ENCODE peak calls at places on chromosomes 11 and 22, in nine cellular contexts. Z, M, C, Q, I, J, X, L and Y are unnamed samples.

GRCh38 chr11:8093931-8094575 is 13.0 kb downstream of the TUB start:
- DNase-seq in Z (no peak), M (no peak), C (no peak), Q (no peak), I (no peak), J (no peak), X (no peak), L (no peak), Y (no peak)

GRCh38 chr11:67280341-67280790 is 8.7 kb upstream of the ANKRD13D start:
- DNase-seq in Z (no peak), M (no peak), C (no peak), Q (no peak), I (no peak), J (no peak), X (no peak), L (no peak), Y (no peak)

GRCh38 chr11:73404048-73404447 is 27.8 kb downstream of the RELT start:
- DNase-seq in Z (no peak), M (peak), C (peak), Q (peak), I (peak), J (no peak), X (no peak), L (no peak), Y (peak)

GRCh38 chr11:123439616-123440015 is 9.5 kb downstream of the GRAMD1B start:
- DNase-seq in Z (no peak), M (no peak), C (no peak), Q (no peak), I (no peak), J (no peak), X (no peak), L (no peak), Y (no peak)

GRCh38 chr11:134574425-134574824 is 162.4 kb upstream of the B3GAT1 start:
- DNase-seq in Z (no peak), M (no peak), C (no peak), Q (no peak), I (no peak), J (no peak), X (no peak), L (no peak), Y (no peak)

GRCh38 chr11:6681505-6681904 is 1.6 kb downstream of the MRPL17 start:
- DNase-seq in Z (no peak), M (no peak), C (no peak), Q (no peak), I (no peak), J (no peak), X (no peak), L (no peak), Y (no peak)

GRCh38 chr11:17770048-17770652 is 35.6 kb downstream of the KCNC1 start:
- DNase-seq in Z (no peak), M (no peak), C (no peak), Q (no peak), I (peak), J (no peak), X (no peak), L (no peak), Y (peak)

GRCh38 chr11:110196241-110196754 is 100.1 kb downstream of the RDX start:
- DNase-seq in Z (no peak), M (peak), C (no peak), Q (peak), I (no peak), J (no peak), X (no peak), L (peak), Y (peak)

GRCh38 chr22:49704345-49705215 is 123.1 kb downstream of the BRD1 start:
- DNase-seq in Z (no peak), M (no peak), C (no peak), Q (no peak), I (no peak), J (no peak), X (no peak), L (no peak), Y (no peak)

GRCh38 chr11:36251716-36252307 is 37.4 kb downstream of the COMMD9 start:
- DNase-seq in Z (no peak), M (no peak), C (no peak), Q (no peak), I (no peak), J (no peak), X (no peak), L (no peak), Y (no peak)

GRCh38 chr11:85109141-85109540 is 518.0 kb downstream of the DLG2 start:
- DNase-seq in Z (no peak), M (no peak), C (no peak), Q (no peak), I (no peak), J (no peak), X (no peak), L (no peak), Y (no peak)

GRCh38 chr22:37103696-37104452 is 5.6 kb downstream of the TMPRSS6 start:
- DNase-seq in Z (no peak), M (no peak), C (no peak), Q (no peak), I (no peak), J (no peak), X (no peak), L (no peak), Y (no peak)

GRCh38 chr11:58513747-58514367 is 6.0 kb upstream of the OR5B21 start:
- DNase-seq in Z (no peak), M (peak), C (no peak), Q (peak), I (peak), J (peak), X (no peak), L (peak), Y (peak)

GRCh38 chr11:78635814-78636506 is 61.3 kb upstream of the NARS2 start:
- DNase-seq in Z (no peak), M (no peak), C (no peak), Q (no peak), I (no peak), J (no peak), X (no peak), L (no peak), Y (no peak)

GRCh38 chr11:125317416-125317815 is 152.9 kb downstream of the PKNOX2 start:
- DNase-seq in Z (no peak), M (no peak), C (no peak), Q (no peak), I (no peak), J (no peak), X (no peak), L (no peak), Y (no peak)

GRCh38 chr11:67202045-67202444 is 64.2 kb upstream of the GRK2 start:
- DNase-seq in Z (no peak), M (no peak), C (no peak), Q (no peak), I (no peak), J (no peak), X (no peak), L (no peak), Y (no peak)

GRCh38 chr11:38345286-38345685 is 1747.2 kb upstream of the RAG2 start:
- DNase-seq in Z (no peak), M (peak), C (no peak), Q (no peak), I (no peak), J (no peak), X (no peak), L (no peak), Y (peak)

GRCh38 chr11:93350835-93351234 is 20.3 kb downstream of the DEUP1 start:
- DNase-seq in Z (no peak), M (no peak), C (no peak), Q (no peak), I (no peak), J (no peak), X (no peak), L (no peak), Y (no peak)

GRCh38 chr22:38124236-38124974 is 13.9 kb upstream of the BAIAP2L2 start:
- DNase-seq in Z (no peak), M (no peak), C (no peak), Q (no peak), I (peak), J (no peak), X (no peak), L (no peak), Y (peak)

GRCh38 chr11:127074151-127074761 is 73.7 kb upstream of the KIRREL3 start:
- DNase-seq in Z (no peak), M (peak), C (no peak), Q (peak), I (peak), J (peak), X (no peak), L (peak), Y (peak)

GRCh38 chr11:118194835-118195627 is 18.6 kb upstream of the SCN2B start:
- DNase-seq in Z (no peak), M (peak), C (peak), Q (peak), I (no peak), J (peak), X (peak), L (no peak), Y (peak)

GRCh38 chr11:1073261-1073724 is 1.4 kb upstream of the MUC2 start:
- DNase-seq in Z (no peak), M (peak), C (peak), Q (no peak), I (no peak), J (no peak), X (no peak), L (no peak), Y (peak)

GRCh38 chr11:127528297-127528696 is 527.7 kb upstream of the KIRREL3 start:
- DNase-seq in Z (no peak), M (no peak), C (no peak), Q (no peak), I (no peak), J (no peak), X (no peak), L (no peak), Y (no peak)

GRCh38 chr22:44088976-44089570 is 65.0 kb downstream of the PARVB start:
- DNase-seq in Z (no peak), M (peak), C (no peak), Q (peak), I (no peak), J (no peak), X (no peak), L (no peak), Y (peak)

GRCh38 chr22:27153386-27153785 is 496.0 kb downstream of the MIAT start:
- DNase-seq in Z (no peak), M (no peak), C (no peak), Q (no peak), I (no peak), J (no peak), X (no peak), L (no peak), Y (no peak)

GRCh38 chr11:117559698-117560097 is 232.0 kb downstream of the CEP164 start:
- DNase-seq in Z (no peak), M (no peak), C (no peak), Q (no peak), I (peak), J (no peak), X (no peak), L (no peak), Y (no peak)

GRCh38 chr11:115237578-115237977 is 266.6 kb downstream of the CADM1 start:
- DNase-seq in Z (no peak), M (no peak), C (no peak), Q (no peak), I (no peak), J (no peak), X (no peak), L (no peak), Y (no peak)

GRCh38 chr11:127255239-127255638 is 254.7 kb upstream of the KIRREL3 start:
- DNase-seq in Z (no peak), M (no peak), C (no peak), Q (no peak), I (no peak), J (no peak), X (no peak), L (no peak), Y (no peak)

GRCh38 chr11:104946907-104947306 is 21.5 kb downstream of the CASP4 start:
- DNase-seq in Z (no peak), M (peak), C (no peak), Q (peak), I (peak), J (no peak), X (no peak), L (peak), Y (peak)

GRCh38 chr11:134364261-134364660 is 32.5 kb downstream of the GLB1L2 start:
- DNase-seq in Z (no peak), M (no peak), C (no peak), Q (no peak), I (no peak), J (no peak), X (no peak), L (no peak), Y (no peak)

GRCh38 chr11:130451261-130452019 is 3.0 kb downstream of the ADAMTS15 start:
- DNase-seq in Z (no peak), M (peak), C (no peak), Q (no peak), I (no peak), J (no peak), X (no peak), L (no peak), Y (no peak)

GRCh38 chr11:80315263-80315662 is 874.4 kb upstream of the TENM4 start:
- DNase-seq in Z (no peak), M (no peak), C (no peak), Q (no peak), I (no peak), J (no peak), X (no peak), L (no peak), Y (peak)

GRCh38 chr11:57497303-57498247 is 17.9 kb downstream of the SLC43A1 start:
- DNase-seq in Z (no peak), M (no peak), C (no peak), Q (no peak), I (no peak), J (no peak), X (no peak), L (no peak), Y (no peak)

GRCh38 chr22:22692707-22693530 is 48.5 kb downstream of the GGTLC2 start:
- DNase-seq in Z (peak), M (peak), C (no peak), Q (peak), I (peak), J (no peak), X (no peak), L (no peak), Y (peak)

GRCh38 chr11:134483857-134484256 is 71.8 kb upstream of the B3GAT1 start:
- DNase-seq in Z (no peak), M (no peak), C (no peak), Q (no peak), I (no peak), J (no peak), X (no peak), L (no peak), Y (no peak)

GRCh38 chr11:96189351-96189750 is 153.6 kb downstream of the MAML2 start:
- DNase-seq in Z (no peak), M (no peak), C (no peak), Q (no peak), I (no peak), J (no peak), X (no peak), L (no peak), Y (no peak)

GRCh38 chr11:70468256-70469230 is 70.2 kb downstream of the CTTN start:
- DNase-seq in Z (no peak), M (no peak), C (no peak), Q (no peak), I (peak), J (no peak), X (no peak), L (no peak), Y (no peak)

GRCh38 chr11:70473186-70473872 is 75.0 kb downstream of the CTTN start:
- DNase-seq in Z (no peak), M (no peak), C (no peak), Q (no peak), I (no peak), J (no peak), X (no peak), L (no peak), Y (no peak)

GRCh38 chr11:70470127-70470526 is 71.8 kb downstream of the CTTN start:
- DNase-seq in Z (no peak), M (no peak), C (no peak), Q (no peak), I (no peak), J (no peak), X (no peak), L (no peak), Y (no peak)

GRCh38 chr11:70472240-70472639 is 73.9 kb downstream of the CTTN start:
- DNase-seq in Z (no peak), M (no peak), C (no peak), Q (no peak), I (no peak), J (no peak), X (no peak), L (no peak), Y (no peak)

GRCh38 chr11:70471254-70471653 is 72.9 kb downstream of the CTTN start:
- DNase-seq in Z (no peak), M (peak), C (no peak), Q (peak), I (peak), J (no peak), X (no peak), L (no peak), Y (peak)
- TF ChIP-seq CTCF in Z (no peak), M (peak), C (no peak), Q (peak), I (peak), J (peak), X (no peak), L (no peak), Y (peak)

GRCh38 chr11:60942207-60942606 is 9.8 kb downstream of the SLC15A3 start:
- DNase-seq in Z (no peak), M (no peak), C (no peak), Q (no peak), I (no peak), J (no peak), X (no peak), L (no peak), Y (no peak)

GRCh38 chr11:60942970-60943565 is 8.9 kb downstream of the SLC15A3 start:
- DNase-seq in Z (no peak), M (no peak), C (no peak), Q (no peak), I (no peak), J (no peak), X (no peak), L (no peak), Y (peak)

GRCh38 chr11:60946601-60947265 is 5.2 kb downstream of the SLC15A3 start:
- DNase-seq in Z (no peak), M (no peak), C (no peak), Q (no peak), I (no peak), J (no peak), X (no peak), L (no peak), Y (no peak)

GRCh38 chr11:60945295-60945667 is 6.7 kb downstream of the SLC15A3 start:
- DNase-seq in Z (no peak), M (no peak), C (no peak), Q (no peak), I (no peak), J (no peak), X (no peak), L (no peak), Y (no peak)

DNA sequence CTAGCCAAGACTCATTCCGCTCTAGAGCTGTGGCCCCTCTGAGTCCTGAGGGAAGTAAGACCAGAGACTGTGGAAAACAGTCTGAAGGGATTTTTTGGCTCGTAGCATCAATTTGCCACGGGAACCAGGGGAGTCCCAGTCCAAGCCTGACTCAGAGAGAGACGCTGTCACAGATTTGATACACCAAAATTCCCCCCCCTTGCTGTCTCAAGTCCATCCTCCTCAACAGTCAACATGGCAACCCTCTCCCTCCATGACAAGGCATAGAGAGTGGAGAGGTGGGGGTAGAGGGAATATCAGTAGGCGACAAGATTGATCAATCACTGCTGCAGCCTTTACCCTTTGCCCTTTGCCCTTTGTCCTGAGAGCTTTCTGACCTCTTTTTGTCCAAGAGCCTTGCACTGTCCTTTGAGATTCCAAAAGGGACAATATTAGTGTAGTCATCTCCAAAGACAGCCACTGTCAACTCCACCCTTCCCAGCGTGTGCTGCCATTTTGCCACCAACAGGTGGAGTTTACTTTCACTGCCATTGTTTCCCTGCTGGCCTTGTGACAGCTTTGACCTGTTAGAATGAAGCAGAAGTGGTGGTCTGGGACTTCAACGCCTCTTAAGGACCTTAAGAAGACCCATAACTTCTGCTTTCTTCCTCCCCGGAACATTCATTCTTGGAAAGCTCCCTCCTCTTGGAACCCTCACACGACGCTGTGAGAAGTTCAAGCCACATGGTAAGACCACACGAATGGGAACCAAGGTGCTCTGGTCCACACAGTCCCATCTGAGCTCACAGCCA is 7.3 kb downstream of the SLC15A3 start:
- DNase-seq in Z (no peak), M (no peak), C (no peak), Q (no peak), I (peak), J (no peak), X (no peak), L (no peak), Y (no peak)
- TF ChIP-seq CTCF in Z (peak), M (peak), C (no peak), Q (peak), I (peak), J (peak), X (peak), L (no peak), Y (no peak)

GRCh38 chr22:35363571-35364086 is 17.3 kb upstream of the HMOX1 start:
- DNase-seq in Z (no peak), M (no peak), C (no peak), Q (no peak), I (no peak), J (no peak), X (no peak), L (no peak), Y (no peak)
- TF ChIP-seq CTCF in Z (no peak), M (no peak), C (no peak), Q (no peak), I (no peak), J (no peak), X (no peak), L (no peak), Y (no peak)

GRCh38 chr11:97325693-97326092 is 935.9 kb downstream of the JRKL start:
- DNase-seq in Z (no peak), M (no peak), C (no peak), Q (no peak), I (no peak), J (no peak), X (no peak), L (no peak), Y (no peak)
- TF ChIP-seq CTCF in Z (no peak), M (no peak), C (no peak), Q (no peak), I (peak), J (no peak), X (no peak), L (no peak), Y (no peak)

GRCh38 chr11:74735566-74735965 is 4.3 kb upstream of the CHRDL2 start:
- DNase-seq in Z (no peak), M (no peak), C (no peak), Q (no peak), I (no peak), J (no peak), X (no peak), L (no peak), Y (no peak)

GRCh38 chr11:74743640-74744039 is 5.0 kb upstream of the RNF169 start:
- DNase-seq in Z (no peak), M (no peak), C (no peak), Q (no peak), I (no peak), J (no peak), X (no peak), L (no peak), Y (no peak)

GRCh38 chr11:74736031-74736430 is 4.8 kb upstream of the CHRDL2 start:
- DNase-seq in Z (no peak), M (no peak), C (no peak), Q (no peak), I (no peak), J (no peak), X (no peak), L (no peak), Y (no peak)

GRCh38 chr11:74742070-74742469 is 6.6 kb upstream of the RNF169 start:
- DNase-seq in Z (no peak), M (no peak), C (no peak), Q (no peak), I (no peak), J (no peak), X (no peak), L (no peak), Y (no peak)

DNA sequence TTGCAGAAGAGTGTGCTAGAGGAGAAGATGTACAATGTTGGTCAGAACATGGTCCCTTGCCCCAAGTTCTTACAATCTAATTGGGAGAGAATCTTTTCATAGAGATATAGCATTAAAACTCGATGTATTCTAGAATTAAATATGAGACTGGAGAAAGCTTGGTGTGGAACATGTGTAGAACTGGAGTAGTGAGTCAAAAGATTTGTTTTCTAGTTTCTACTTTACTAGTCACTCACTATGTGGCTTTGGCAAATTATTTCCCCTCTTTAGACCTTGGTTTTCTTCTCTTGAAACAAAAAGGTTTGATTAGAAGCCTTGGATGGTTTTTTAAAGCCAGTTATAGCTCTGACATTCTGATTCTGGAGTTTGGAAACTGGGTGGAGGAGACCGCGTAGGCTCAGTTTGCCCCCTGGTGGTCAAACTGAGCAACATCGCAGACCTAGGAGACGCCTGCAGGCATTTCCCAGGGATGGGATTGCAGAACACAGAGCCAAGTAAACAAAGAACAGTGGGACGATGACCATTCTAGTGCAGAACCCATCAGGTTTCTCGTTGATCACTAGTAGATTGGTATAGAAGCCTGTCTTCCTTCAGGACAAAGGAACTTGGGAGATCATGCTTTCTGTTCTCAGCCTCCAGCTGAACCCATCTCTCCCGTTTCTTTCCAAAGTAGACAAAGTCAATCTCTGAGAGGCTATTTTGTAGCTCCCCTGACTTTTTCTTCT is 8.5 kb upstream of the CHRDL2 start:
- DNase-seq in Z (peak), M (peak), C (peak), Q (peak), I (peak), J (peak), X (no peak), L (no peak), Y (peak)
- TF ChIP-seq CTCF in Z (peak), M (peak), C (peak), Q (peak), I (peak), J (peak), X (peak), L (peak), Y (peak)